ENCODE peak calls at places on chromosomes 1 and 21, in eight cellular contexts. B is transverse colon; A is activated CD4-positive, alpha-beta memory T cell treated with anti-CD3 and anti-CD28 coated beads for 36 hours; V is 8988T; D is SJSA1; X is upper lobe of right lung; Q is astrocyte; N is neuronal stem cell. J is an unnamed sample.

GRCh38 chr1:201591348-201591747 is 52.4 kb downstream of the NAV1 start:
- DNase-seq in X (peak), Q (no peak), B (no peak), D (no peak), N (no peak), V (no peak), A (no peak), J (no peak)

GRCh38 chr21:42463861-42464515 is 32.0 kb downstream of the RSPH1 start:
- DNase-seq in V (no peak), Q (peak), B (peak), N (peak), D (peak), X (no peak), A (peak), J (peak)

GRCh38 chr1:37930246-37931142 is 16.4 kb downstream of the INPP5B start:
- DNase-seq in V (no peak), N (no peak), Q (no peak), X (peak), B (no peak), A (peak), D (no peak), J (peak)

GRCh38 chr1:161313554-161314200 is 504 bp upstream of the SDHC start:
- DNase-seq in D (no peak), V (no peak), B (no peak), X (no peak), Q (no peak), N (no peak), A (no peak), J (no peak)

GRCh38 chr21:44931137-44931500 is 8.7 kb upstream of the SLX9 start:
- DNase-seq in B (peak), D (no peak), X (peak), V (no peak), A (peak), N (no peak), Q (no peak), J (peak)

GRCh38 chr1:232062967-232063366 is 436.4 kb downstream of the DISC1 start:
- DNase-seq in V (no peak), A (no peak), N (no peak), X (no peak), Q (no peak), D (no peak), B (no peak), J (no peak)

GRCh38 chr1:23103001-23103879 is 65.4 kb downstream of the LUZP1 start:
- DNase-seq in X (no peak), A (peak), B (peak), N (no peak), V (peak), Q (peak), D (peak), J (peak)

GRCh38 chr1:94821636-94822305 is 1.6 kb downstream of the SLC44A3 start:
- DNase-seq in B (no peak), D (no peak), V (no peak), X (no peak), A (no peak), Q (no peak), N (no peak), J (no peak)

GRCh38 chr1:44660176-44660575 is 14.1 kb downstream of the TMEM53 start:
- DNase-seq in X (peak), B (peak), D (no peak), N (no peak), A (no peak), V (no peak), Q (no peak), J (no peak)